ENCODE peak calls at places on chromosomes 12 and 14, in six cellular contexts. A is K562, N is upper lobe of left lung, B is GM12878, I is HepG2, R is A549. Z is an unnamed sample.

GRCh38 chr14:105861985-105862465 is 335.6 kb downstream of the TMEM121 start:
- ATAC-seq in A (no peak), B (peak), N (no peak), I (no peak), R (no peak), Z (no peak)

GRCh38 chr14:71739273-71739990 is 192.8 kb upstream of the RGS6 start:
- ATAC-seq in N (no peak), I (peak), A (peak), R (peak), B (peak), Z (no peak)

GRCh38 chr14:23517650-23518329 is 33.8 kb downstream of the ZFHX2 start:
- ATAC-seq in R (no peak), A (no peak), N (no peak), I (no peak), B (no peak), Z (no peak)

GRCh38 chr14:97432586-97432985 is 635.4 kb downstream of the VRK1 start:
- ATAC-seq in B (peak), A (no peak), N (no peak), I (no peak), R (no peak), Z (no peak)

GRCh38 chr12:10288989-10289388 is 18.7 kb upstream of the KLRD1 start:
- ATAC-seq in A (no peak), N (no peak), R (no peak), I (no peak), B (peak), Z (no peak)

GRCh38 chr14:53840444-53840843 is 116.2 kb downstream of the BMP4 start:
- ATAC-seq in R (peak), B (no peak), I (no peak), N (no peak), A (no peak), Z (no peak)

GRCh38 chr12:65119063-65119462 is 2.0 kb downstream of the WIF1 start:
- ATAC-seq in B (no peak), I (no peak), R (no peak), N (no peak), A (no peak), Z (no peak)

GRCh38 chr12:108441549-108441948 is 73.5 kb upstream of the FICD start:
- ATAC-seq in N (no peak), A (no peak), I (no peak), B (no peak), R (no peak), Z (no peak)

GRCh38 chr14:92105845-92106094 is 612 bp downstream of the ATXN3 start:
- ATAC-seq in A (peak), N (peak), R (peak), I (peak), B (peak), Z (peak)

GRCh38 chr12:102427542-102427923 is 52.8 kb downstream of the IGF1 start:
- ATAC-seq in I (no peak), B (no peak), N (peak), A (peak), R (no peak), Z (peak)

GRCh38 chr14:54942913-54943312 is 40.3 kb upstream of the GCH1 start:
- ATAC-seq in A (no peak), B (peak), N (no peak), R (no peak), I (no peak), Z (no peak)

GRCh38 chr14:70254476-70254961 is 65.8 kb upstream of the SLC8A3 start:
- ATAC-seq in B (peak), I (peak), N (no peak), A (peak), R (peak), Z (no peak)

GRCh38 chr12:22653790-22654189 is 28.8 kb downstream of the ETNK1 start:
- ATAC-seq in A (no peak), B (no peak), I (no peak), N (no peak), R (no peak), Z (no peak)

GRCh38 chr14:87332001-87332400 is 661.0 kb downstream of the GALC start:
- ATAC-seq in N (no peak), R (no peak), I (no peak), A (no peak), B (no peak), Z (no peak)

GRCh38 chr14:68922886-68923285 is 56.2 kb downstream of the ACTN1 start:
- ATAC-seq in B (no peak), R (no peak), A (no peak), N (no peak), I (no peak), Z (peak)

GRCh38 chr14:104816678-104816945 is 15.7 kb downstream of the ZBTB42 start:
- ATAC-seq in A (peak), I (peak), N (no peak), B (peak), R (peak), Z (no peak)

GRCh38 chr12:52896190-52897100 is 8.4 kb downstream of the KRT8 start:
- ATAC-seq in N (peak), B (no peak), I (peak), R (peak), A (peak), Z (peak)

GRCh38 chr14:68539311-68539737 is 253.5 kb downstream of the ZFP36L1 start:
- ATAC-seq in A (no peak), B (no peak), I (no peak), R (no peak), N (no peak), Z (no peak)

GRCh38 chr14:105774001-105774400 is 247.6 kb downstream of the TMEM121 start:
- ATAC-seq in R (no peak), A (no peak), N (no peak), B (no peak), I (peak), Z (no peak)

GRCh38 chr14:43244142-43244625 is 1262.9 kb downstream of the FSCB start:
- ATAC-seq in R (no peak), N (no peak), A (no peak), I (no peak), B (no peak), Z (no peak)

GRCh38 chr12:52351196-52352059 is 15.9 kb downstream of the KRT85 start:
- ATAC-seq in A (no peak), N (no peak), I (no peak), B (no peak), R (no peak), Z (no peak)

GRCh38 chr12:104864668-104865067 is 93.4 kb downstream of the SLC41A2 start:
- ATAC-seq in N (no peak), R (no peak), A (no peak), I (no peak), B (no peak), Z (no peak)

GRCh38 chr14:75497191-75497590 is 25.1 kb upstream of the BATF start:
- ATAC-seq in A (peak), B (peak), I (no peak), R (no peak), N (no peak), Z (no peak)

GRCh38 chr12:112907415-112908157 is 824 bp downstream of the OAS1 start:
- ATAC-seq in N (peak), B (peak), R (no peak), I (peak), A (no peak), Z (peak)

GRCh38 chr14:68074765-68075381 is 255.3 kb downstream of the RAD51B start:
- ATAC-seq in R (no peak), N (no peak), B (no peak), A (no peak), I (no peak), Z (no peak)

GRCh38 chr14:52307870-52308269 is 6.2 kb upstream of the PTGER2 start:
- ATAC-seq in B (no peak), R (no peak), I (peak), N (no peak), A (no peak), Z (no peak)

GRCh38 chr12:63764481-63764880 is 15.2 kb upstream of the RXYLT1 start:
- ATAC-seq in B (no peak), A (no peak), N (no peak), R (no peak), I (no peak), Z (no peak)

GRCh38 chr12:120362516-120363273 is 6.3 kb downstream of the MSI1 start:
- ATAC-seq in N (no peak), A (no peak), I (no peak), B (no peak), R (no peak), Z (no peak)

GRCh38 chr14:65303185-65303901 is 109.2 kb upstream of the FUT8 start:
- ATAC-seq in R (no peak), A (no peak), N (no peak), B (peak), I (no peak), Z (no peak)

GRCh38 chr12:40446385-40446784 is 221.6 kb downstream of the LRRK2 start:
- ATAC-seq in N (no peak), R (no peak), B (peak), I (no peak), A (no peak), Z (no peak)

GRCh38 chr14:24607081-24607480 is 2.4 kb downstream of the GZMH start:
- ATAC-seq in I (peak), N (no peak), A (no peak), B (no peak), R (no peak), Z (no peak)

GRCh38 chr12:9730011-9730410 is 2.9 kb downstream of the CLECL1 start:
- ATAC-seq in A (no peak), N (no peak), B (peak), R (no peak), I (no peak), Z (no peak)

GRCh38 chr14:61525293-61526011 is 169.9 kb upstream of the HIF1A start:
- ATAC-seq in N (peak), B (peak), R (peak), A (peak), I (peak), Z (peak)
- TF ChIP-seq EP300 in N (peak), B (peak), R (peak), A (no peak), I (no peak), Z (no peak)

DNA sequence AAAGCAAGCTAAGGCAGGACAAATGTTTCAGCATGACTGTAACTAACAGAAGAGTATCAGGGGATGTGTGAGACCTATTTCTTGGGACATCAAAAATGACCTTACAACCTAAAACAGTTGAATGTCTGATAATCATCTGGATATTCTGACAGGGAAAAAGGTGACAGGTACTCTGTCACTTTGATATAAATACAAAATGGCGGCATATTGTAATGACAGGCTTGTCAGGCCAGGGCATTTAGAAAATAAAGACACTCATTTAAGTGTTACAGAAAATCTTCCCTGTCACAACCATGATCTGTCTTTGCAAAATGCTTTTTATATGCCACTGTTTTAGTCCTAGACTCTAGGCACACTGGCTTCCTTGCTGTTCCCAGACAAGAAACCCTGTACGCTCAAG is 1033.3 kb upstream of the FLRT2 start:
- ATAC-seq in I (no peak), A (no peak), N (no peak), R (no peak), B (no peak), Z (no peak)
- TF ChIP-seq EP300 in I (no peak), A (no peak), N (no peak), R (no peak), B (no peak), Z (no peak)

GRCh38 chr12:121799175-121799841 is 4.5 kb upstream of the SETD1B start:
- ATAC-seq in A (peak), B (peak), R (peak), I (peak), N (peak), Z (peak)

GRCh38 chr12:121798807-121799174 is 5.0 kb upstream of the SETD1B start:
- ATAC-seq in A (no peak), I (no peak), N (no peak), R (no peak), B (no peak), Z (no peak)

GRCh38 chr12:121800694-121801600 is 2.9 kb upstream of the SETD1B start:
- ATAC-seq in N (no peak), B (peak), I (no peak), A (peak), R (no peak), Z (peak)

GRCh38 chr12:121801601-121802484 is 2.0 kb upstream of the SETD1B start:
- ATAC-seq in A (no peak), N (no peak), R (no peak), I (no peak), B (no peak), Z (no peak)

DNA sequence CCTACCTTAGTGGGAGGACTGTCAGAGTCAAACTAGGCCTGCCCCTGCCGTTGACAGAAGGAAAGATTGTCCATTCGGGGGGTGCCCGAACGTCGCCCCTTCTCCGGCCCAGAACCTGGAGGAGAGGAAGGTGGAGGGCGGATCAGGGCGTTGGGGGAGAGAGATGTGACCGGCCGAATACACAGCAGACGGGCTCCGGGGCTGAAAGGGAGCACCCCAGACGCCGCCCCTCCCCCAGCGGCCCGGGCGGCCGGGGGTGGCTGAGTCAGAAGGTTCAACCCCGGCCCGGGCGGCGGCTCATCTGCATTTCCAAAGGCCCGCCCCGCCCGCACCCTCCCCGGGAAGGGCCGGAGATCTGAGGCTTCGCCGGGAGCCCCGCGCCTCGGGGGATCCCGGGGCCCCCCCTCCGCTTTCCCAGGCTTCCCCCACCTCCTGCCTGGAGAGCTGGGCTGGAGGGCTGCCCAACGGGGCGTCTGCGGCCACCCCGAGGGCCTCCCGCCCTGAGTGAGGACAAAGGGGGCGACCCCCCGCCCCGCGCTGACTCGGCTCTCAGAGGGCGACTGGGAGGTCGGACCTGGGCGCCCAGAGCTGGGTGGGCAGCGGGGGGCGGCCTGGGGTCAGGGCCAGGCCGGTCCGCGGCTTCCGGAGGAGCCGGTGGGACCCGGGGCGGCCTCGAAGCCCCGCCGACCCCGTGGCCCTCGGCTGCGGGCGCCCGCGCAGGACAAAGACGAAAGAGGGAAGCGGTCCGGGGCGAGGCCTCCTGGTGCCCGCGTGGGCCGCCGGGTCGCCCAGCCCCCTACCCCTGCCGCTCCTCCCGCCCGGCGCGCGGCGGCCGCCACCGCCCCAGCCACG is 3.7 kb upstream of the SETD1B start:
- ATAC-seq in I (peak), R (peak), N (peak), A (peak), B (peak), Z (peak)
- TF ChIP-seq EP300 in I (no peak), R (peak), N (no peak), A (no peak), B (no peak), Z (no peak)

DNA sequence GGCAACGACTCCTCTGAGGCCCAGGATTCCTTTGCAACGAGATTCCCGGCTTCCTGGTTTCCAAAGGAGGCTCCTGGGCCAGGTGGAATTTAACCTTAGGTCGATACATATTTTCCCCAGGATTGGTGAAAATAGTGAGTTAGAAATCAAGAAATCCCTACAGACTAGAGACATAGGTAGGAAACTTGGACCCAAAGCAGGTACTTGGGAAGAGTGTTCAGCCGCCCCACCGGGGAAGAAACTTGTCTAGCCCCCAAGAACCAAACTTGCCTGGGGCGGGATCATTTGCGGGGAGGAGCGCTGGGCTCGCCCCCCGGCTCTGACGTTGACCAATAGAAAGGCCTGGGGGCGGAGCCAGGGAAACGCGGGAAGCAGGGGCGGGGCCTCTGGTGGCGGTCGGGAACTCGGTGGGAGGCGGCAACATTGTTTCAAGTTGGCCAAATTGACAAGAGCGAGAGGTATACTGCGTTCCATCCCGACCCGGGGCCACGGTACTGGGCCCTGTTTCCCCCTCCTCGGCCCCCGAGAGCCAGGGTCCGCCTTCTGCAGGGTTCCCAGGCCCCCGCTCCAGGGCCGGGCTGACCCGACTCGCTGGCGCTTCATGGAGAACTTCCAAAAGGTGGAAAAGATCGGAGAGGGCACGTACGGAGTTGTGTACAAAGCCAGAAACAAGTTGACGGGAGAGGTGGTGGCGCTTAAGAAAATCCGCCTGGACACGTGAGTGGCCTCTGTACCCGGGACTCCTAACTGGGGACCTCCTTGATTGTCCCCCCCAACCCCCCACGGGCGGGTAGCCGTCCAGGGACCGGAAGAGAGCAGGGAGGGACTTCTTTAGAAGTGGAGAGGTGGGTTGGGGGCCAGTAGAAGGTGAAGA is at the start of gene CDK2:
- ATAC-seq in I (peak), N (peak), B (peak), R (peak), A (peak), Z (peak)
- TF ChIP-seq EP300 in I (no peak), N (no peak), B (no peak), R (no peak), A (no peak), Z (no peak)

DNA sequence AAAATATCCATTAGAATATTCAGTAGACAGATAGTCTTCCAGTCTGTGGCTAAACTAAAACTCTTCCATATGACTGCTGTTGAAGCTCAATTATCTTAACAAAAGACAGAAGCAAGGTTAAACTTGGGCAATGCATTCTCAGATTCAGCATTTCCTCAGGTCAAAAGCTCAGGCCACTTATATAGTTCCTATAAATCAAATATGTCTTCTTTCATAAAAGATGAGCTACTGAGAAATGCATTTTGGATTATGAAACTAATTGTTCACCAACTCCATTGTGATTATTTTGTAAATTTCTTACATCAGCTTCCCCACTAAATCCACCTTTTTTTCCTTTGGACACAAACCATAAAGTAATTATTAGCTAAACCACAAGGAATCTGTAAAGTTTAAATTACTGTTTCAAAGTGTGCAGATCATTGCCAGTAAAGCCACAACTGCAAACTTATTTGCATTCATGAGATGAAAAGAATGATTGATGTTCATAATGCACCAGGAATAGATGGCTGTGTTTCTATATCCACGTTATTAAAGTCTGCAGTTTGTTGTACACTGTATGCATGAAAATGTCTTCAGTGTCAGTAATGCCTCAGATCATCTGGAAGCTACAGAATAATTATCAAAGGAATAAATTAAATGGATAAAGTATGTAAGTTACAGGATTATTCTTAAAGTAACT is 224.3 kb downstream of the FBXL14 start:
- ATAC-seq in I (no peak), R (no peak), B (no peak), N (no peak), A (no peak), Z (no peak)
- TF ChIP-seq EP300 in I (no peak), R (no peak), B (no peak), N (no peak), A (no peak), Z (no peak)

Z was measured in gastroesophageal sphincter.